ENCODE peak calls at places on chromosomes 7 and 10, in seven cellular contexts. E, H, U, W, V, R and F are unnamed samples. For H3K9me3, the result is how much of the 10 kb centered on the place peaks cover.

GRCh38 chr7:137538361-137538762 is 194.8 kb upstream of the PTN start:
- DNase-seq in E (no peak), H (no peak), W (no peak), V (peak), R (no peak), U (no peak), F (no peak)

GRCh38 chr7:107994366-107994765 is 8.6 kb downstream of the LAMB1 start:
- DNase-seq in R (no peak), U (no peak), E (no peak), W (no peak), V (no peak), H (no peak), F (no peak)

GRCh38 chr10:58996866-58997265 is 179.6 kb upstream of the PHYHIPL start:
- DNase-seq in R (no peak), V (no peak), E (no peak), U (no peak), H (no peak), W (no peak), F (no peak)

GRCh38 chr7:46566375-46566774 is 645.3 kb upstream of the IGFBP3 start:
- DNase-seq in R (no peak), U (no peak), V (peak), W (no peak), E (no peak), H (no peak), F (no peak)

GRCh38 chr7:122887198-122887597 is 938 bp upstream of the CADPS2 start:
- DNase-seq in W (peak), V (peak), U (peak), H (peak), R (peak), E (no peak), F (no peak)

GRCh38 chr10:63409465-63410027 is 56.2 kb downstream of the JMJD1C start:
- DNase-seq in U (no peak), V (peak), W (no peak), R (no peak), E (no peak), H (no peak), F (no peak)

GRCh38 chr7:7705316-7705715 is 13.1 kb downstream of the RPA3 start:
- DNase-seq in W (no peak), U (no peak), H (no peak), V (peak), E (no peak), R (no peak), F (no peak)

GRCh38 chr7:151082151-151083070 is 882 bp downstream of the TMUB1 start:
- DNase-seq in V (no peak), E (no peak), U (no peak), H (no peak), R (peak), W (no peak), F (no peak)

GRCh38 chr10:10792681-10793080 is 225.0 kb upstream of the CELF2 start:
- DNase-seq in H (peak), R (no peak), W (no peak), V (peak), E (no peak), U (no peak), F (no peak)

GRCh38 chr10:36170943-36171501 is 528.9 kb upstream of the FZD8 start:
- DNase-seq in H (no peak), V (no peak), U (no peak), E (no peak), R (no peak), W (no peak), F (no peak)

GRCh38 chr10:107899075-107899474 is 734.6 kb upstream of the SORCS1 start:
- DNase-seq in R (no peak), W (no peak), E (no peak), U (no peak), H (no peak), V (no peak), F (no peak)

GRCh38 chr7:31382722-31383121 is 42.2 kb upstream of the NEUROD6 start:
- DNase-seq in U (no peak), W (no peak), E (no peak), V (no peak), R (no peak), H (no peak), F (no peak)

GRCh38 chr10:87816842-87817178 is 1.2 kb downstream of the ATAD1 start:
- DNase-seq in H (no peak), E (no peak), R (no peak), U (no peak), V (no peak), W (peak), F (no peak)

GRCh38 chr10:74824184-74825032 is 2.0 kb upstream of the KAT6B start:
- DNase-seq in U (no peak), V (no peak), H (no peak), W (no peak), E (no peak), R (no peak), F (no peak)

GRCh38 chr7:123643495-123644428 is 11.9 kb upstream of the LMOD2 start:
- DNase-seq in H (peak), W (peak), U (no peak), V (peak), R (no peak), E (no peak), F (peak)

GRCh38 chr10:32983333-32983909 is 25.4 kb upstream of the ITGB1 start:
- DNase-seq in W (peak), U (no peak), E (no peak), R (no peak), H (no peak), V (peak), F (peak)

GRCh38 chr10:97823734-97824133 is 25.9 kb upstream of the GOLGA7B start:
- DNase-seq in W (no peak), R (no peak), V (no peak), E (no peak), H (no peak), U (no peak), F (no peak)

GRCh38 chr10:32379314-32379949 is 32.5 kb upstream of the EPC1 start:
- DNase-seq in U (no peak), R (no peak), V (peak), H (peak), E (no peak), W (peak), F (peak)

GRCh38 chr10:132637477-132638129 is 100.0 kb downstream of the INPP5A start:
- DNase-seq in E (peak), R (peak), V (peak), H (no peak), U (no peak), W (peak), F (peak)

GRCh38 chr7:46024263-46024916 is 103.3 kb upstream of the IGFBP3 start:
- DNase-seq in W (no peak), U (no peak), E (no peak), R (no peak), V (no peak), H (no peak), F (no peak)

GRCh38 chr7:28570113-28570969 is 158.0 kb downstream of the CREB5 start:
- DNase-seq in E (no peak), U (no peak), R (no peak), V (no peak), W (peak), H (no peak), F (peak)

GRCh38 chr7:51949726-51950644 is 633.4 kb upstream of the COBL start:
- DNase-seq in H (no peak), R (no peak), E (no peak), V (no peak), W (no peak), U (no peak), F (no peak)

GRCh38 chr10:10508241-10508640 is 509.4 kb upstream of the CELF2 start:
- DNase-seq in R (no peak), U (no peak), W (no peak), H (no peak), V (no peak), E (no peak), F (no peak)

GRCh38 chr10:112370424-112370819 is 3.5 kb upstream of the ACSL5 start:
- DNase-seq in U (no peak), R (no peak), H (no peak), W (no peak), V (no peak), E (no peak), F (no peak)

GRCh38 chr10:71084061-71084817 is 128.1 kb upstream of the UNC5B start:
- DNase-seq in H (peak), U (no peak), W (no peak), E (no peak), R (peak), V (no peak), F (no peak)

GRCh38 chr7:87220734-87221215 is 1.2 kb upstream of the TMEM243 start:
- DNase-seq in W (peak), E (no peak), R (no peak), V (no peak), H (no peak), U (no peak), F (no peak)

GRCh38 chr10:125551247-125551646 is 131.7 kb downstream of the TEX36 start:
- DNase-seq in E (no peak), R (no peak), W (no peak), U (no peak), V (no peak), H (no peak), F (no peak)

GRCh38 chr10:112260831-112261230 is 22.4 kb upstream of the TECTB start:
- DNase-seq in W (no peak), V (no peak), H (no peak), U (no peak), R (no peak), E (no peak), F (no peak)

GRCh38 chr10:102344067-102344466 is 51.4 kb upstream of the NFKB2 start:
- DNase-seq in W (no peak), U (no peak), H (no peak), E (no peak), V (peak), R (no peak), F (no peak)

GRCh38 chr7:2796358-2797352 is 47.5 kb downstream of the GNA12 start:
- DNase-seq in R (peak), W (no peak), U (peak), E (no peak), V (peak), H (peak), F (no peak)

GRCh38 chr7:44894881-44895600 is 9.7 kb upstream of the PURB start:
- DNase-seq in R (no peak), W (no peak), U (no peak), H (no peak), E (no peak), V (no peak), F (no peak)

GRCh38 chr7:151456782-151457181 is 16.8 kb upstream of the CRYGN start:
- DNase-seq in E (no peak), R (no peak), U (no peak), W (no peak), V (no peak), H (no peak), F (no peak)

GRCh38 chr10:43218951-43219837 is 47.7 kb downstream of the RASGEF1A start:
- DNase-seq in E (no peak), R (no peak), W (no peak), U (no peak), V (no peak), H (no peak), F (no peak)

GRCh38 chr10:100749059-100749308 is 3.6 kb downstream of the PAX2 start:
- DNase-seq in V (no peak), H (no peak), U (no peak), W (no peak), E (no peak), R (no peak), F (no peak)

GRCh38 chr10:114565066-114565465 is 93.0 kb downstream of the ABLIM1 start:
- DNase-seq in R (no peak), U (no peak), H (no peak), W (no peak), E (no peak), V (peak), F (no peak)

GRCh38 chr10:50346947-50347346 is 95.6 kb upstream of the ASAH2 start:
- DNase-seq in V (no peak), H (no peak), W (no peak), E (no peak), U (no peak), R (no peak), F (no peak)
- H3K9me3 ChIP-seq in V (under half), H (under half), W (under half), E (under half), U (under half), R (under half), F (under half)

GRCh38 chr7:36583318-36583717 is 141.0 kb downstream of the AOAH start:
- DNase-seq in V (peak), H (no peak), E (no peak), U (no peak), R (no peak), W (no peak), F (no peak)
- H3K27ac ChIP-seq in V (no peak), H (no peak), E (no peak), U (no peak), R (no peak), W (no peak), F (no peak)

DNA sequence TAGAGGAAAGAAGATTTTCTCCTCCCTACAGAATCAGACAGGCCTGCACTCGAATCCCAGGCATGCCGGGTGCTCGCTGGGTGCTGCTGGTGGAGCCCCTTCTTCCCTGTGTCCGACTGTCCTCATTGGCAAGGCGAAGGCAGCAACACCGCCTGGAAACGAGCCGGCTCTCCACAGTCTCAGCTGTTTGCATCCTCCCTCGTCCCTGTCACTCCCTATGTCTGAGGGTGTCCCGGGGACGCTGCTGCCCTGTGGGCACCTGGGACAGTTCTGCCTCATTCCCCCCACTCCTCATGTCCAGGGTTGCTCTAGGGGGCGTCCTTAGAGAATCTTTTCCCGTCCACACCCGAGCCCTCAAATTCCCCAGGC is 31.6 kb upstream of the TMEM72 start:
- DNase-seq in W (no peak), H (no peak), E (no peak), U (no peak), R (peak), V (no peak), F (no peak)
- H3K4me3 ChIP-seq in W (no peak), H (peak), E (no peak), U (peak), R (peak), V (peak), F (no peak)

DNA sequence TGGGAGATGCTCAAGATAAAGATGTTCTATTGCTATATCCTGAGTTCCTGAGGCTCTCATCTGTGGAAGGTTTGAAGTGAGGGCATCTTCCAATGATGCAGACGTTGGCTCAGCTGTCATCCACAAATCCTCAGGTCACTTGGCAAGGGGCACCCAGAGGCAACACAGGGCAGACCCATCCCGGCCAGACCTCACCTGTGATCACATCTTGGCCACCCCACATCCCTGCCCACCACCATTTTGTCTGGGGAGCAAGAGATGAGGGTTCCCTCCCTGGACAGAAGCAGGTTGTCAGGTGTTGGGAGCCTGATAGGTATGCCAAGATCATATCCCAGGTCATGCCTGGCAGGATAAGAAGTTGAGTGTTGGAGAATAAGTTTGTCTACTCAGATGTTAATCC is 918.2 kb upstream of the ZNF722 start:
- DNase-seq in H (no peak), W (no peak), R (no peak), U (no peak), E (no peak), V (no peak), F (no peak)
- H3K9me3 ChIP-seq in H (under half), W (under half), R (under half), U (under half), E (under half), V (under half), F (under half)